ENCODE peak calls at places on chromosomes 5 and 9, in seven cellular contexts. One of them, this sample, is unnamed.

GRCh38 chr5:133423618-133424282 is 188.6 kb downstream of the FSTL4 start:
- DNase-seq in activated naive CD4-positive, alpha-beta T cell treated with anti-CD3 and anti-CD28 coated beads, Interleukin-2, amount 10 ng/mL, durations not matched to agents 7 days and 5 days: peak
- DNase-seq in HCEC 1CT: no peak
- DNase-seq in HT1080: peak
- DNase-seq in stimulated activated CD4-positive, alpha-beta T cell treated with anti-CD3 and anti-CD28 coated beads, Interleukin-15, amount 100 ng/mL, for 1 hour: peak
- DNase-seq in tibial nerve: peak
- DNase-seq in occipital lobe: no peak
- DNase-seq in this sample: no peak

GRCh38 chr9:98708933-98709911 is at the start of gene GABBR2:
- DNase-seq in HCEC 1CT: no peak
- DNase-seq in HT1080: no peak
- DNase-seq in tibial nerve: no peak
- DNase-seq in stimulated activated CD4-positive, alpha-beta T cell treated with anti-CD3 and anti-CD28 coated beads, Interleukin-15, amount 100 ng/mL, for 1 hour: no peak
- DNase-seq in activated naive CD4-positive, alpha-beta T cell treated with anti-CD3 and anti-CD28 coated beads, Interleukin-2, amount 10 ng/mL, durations not matched to agents 7 days and 5 days: no peak
- DNase-seq in occipital lobe: peak
- DNase-seq in this sample: no peak

GRCh38 chr9:88892729-88893128 is 98.5 kb upstream of the S1PR3 start:
- DNase-seq in HCEC 1CT: no peak
- DNase-seq in stimulated activated CD4-positive, alpha-beta T cell treated with anti-CD3 and anti-CD28 coated beads, Interleukin-15, amount 100 ng/mL, for 1 hour: no peak
- DNase-seq in HT1080: no peak
- DNase-seq in occipital lobe: no peak
- DNase-seq in activated naive CD4-positive, alpha-beta T cell treated with anti-CD3 and anti-CD28 coated beads, Interleukin-2, amount 10 ng/mL, durations not matched to agents 7 days and 5 days: no peak
- DNase-seq in tibial nerve: no peak
- DNase-seq in this sample: no peak

GRCh38 chr5:127373858-127374491 is 83.4 kb downstream of the MEGF10 start:
- DNase-seq in activated naive CD4-positive, alpha-beta T cell treated with anti-CD3 and anti-CD28 coated beads, Interleukin-2, amount 10 ng/mL, durations not matched to agents 7 days and 5 days: no peak
- DNase-seq in occipital lobe: no peak
- DNase-seq in stimulated activated CD4-positive, alpha-beta T cell treated with anti-CD3 and anti-CD28 coated beads, Interleukin-15, amount 100 ng/mL, for 1 hour: no peak
- DNase-seq in HT1080: peak
- DNase-seq in HCEC 1CT: no peak
- DNase-seq in tibial nerve: no peak
- DNase-seq in this sample: no peak

GRCh38 chr9:111016046-111017026 is 21.9 kb downstream of the LPAR1 start:
- DNase-seq in stimulated activated CD4-positive, alpha-beta T cell treated with anti-CD3 and anti-CD28 coated beads, Interleukin-15, amount 100 ng/mL, for 1 hour: no peak
- DNase-seq in HCEC 1CT: peak
- DNase-seq in HT1080: no peak
- DNase-seq in activated naive CD4-positive, alpha-beta T cell treated with anti-CD3 and anti-CD28 coated beads, Interleukin-2, amount 10 ng/mL, durations not matched to agents 7 days and 5 days: no peak
- DNase-seq in occipital lobe: no peak
- DNase-seq in tibial nerve: no peak
- DNase-seq in this sample: no peak

GRCh38 chr5:3186711-3187450 is 408.8 kb upstream of the IRX1 start:
- DNase-seq in tibial nerve: no peak
- DNase-seq in HCEC 1CT: no peak
- DNase-seq in stimulated activated CD4-positive, alpha-beta T cell treated with anti-CD3 and anti-CD28 coated beads, Interleukin-15, amount 100 ng/mL, for 1 hour: no peak
- DNase-seq in occipital lobe: no peak
- DNase-seq in activated naive CD4-positive, alpha-beta T cell treated with anti-CD3 and anti-CD28 coated beads, Interleukin-2, amount 10 ng/mL, durations not matched to agents 7 days and 5 days: no peak
- DNase-seq in HT1080: no peak
- DNase-seq in this sample: no peak

GRCh38 chr9:80410106-80410505 is 838.3 kb downstream of the TLE4 start:
- DNase-seq in occipital lobe: no peak
- DNase-seq in HT1080: no peak
- DNase-seq in tibial nerve: no peak
- DNase-seq in stimulated activated CD4-positive, alpha-beta T cell treated with anti-CD3 and anti-CD28 coated beads, Interleukin-15, amount 100 ng/mL, for 1 hour: no peak
- DNase-seq in HCEC 1CT: no peak
- DNase-seq in activated naive CD4-positive, alpha-beta T cell treated with anti-CD3 and anti-CD28 coated beads, Interleukin-2, amount 10 ng/mL, durations not matched to agents 7 days and 5 days: no peak
- DNase-seq in this sample: no peak

GRCh38 chr5:175123542-175123941 is 320.4 kb downstream of the DRD1 start:
- DNase-seq in HT1080: peak
- DNase-seq in activated naive CD4-positive, alpha-beta T cell treated with anti-CD3 and anti-CD28 coated beads, Interleukin-2, amount 10 ng/mL, durations not matched to agents 7 days and 5 days: no peak
- DNase-seq in HCEC 1CT: no peak
- DNase-seq in occipital lobe: no peak
- DNase-seq in stimulated activated CD4-positive, alpha-beta T cell treated with anti-CD3 and anti-CD28 coated beads, Interleukin-15, amount 100 ng/mL, for 1 hour: no peak
- DNase-seq in tibial nerve: no peak
- DNase-seq in this sample: no peak

GRCh38 chr9:134179595-134179917 is 15.2 kb upstream of the RNU6ATAC start:
- DNase-seq in tibial nerve: no peak
- DNase-seq in HCEC 1CT: no peak
- DNase-seq in activated naive CD4-positive, alpha-beta T cell treated with anti-CD3 and anti-CD28 coated beads, Interleukin-2, amount 10 ng/mL, durations not matched to agents 7 days and 5 days: no peak
- DNase-seq in stimulated activated CD4-positive, alpha-beta T cell treated with anti-CD3 and anti-CD28 coated beads, Interleukin-15, amount 100 ng/mL, for 1 hour: no peak
- DNase-seq in occipital lobe: no peak
- DNase-seq in HT1080: no peak
- DNase-seq in this sample: no peak

GRCh38 chr5:95562282-95562681 is 7.4 kb downstream of the ARSK start:
- DNase-seq in activated naive CD4-positive, alpha-beta T cell treated with anti-CD3 and anti-CD28 coated beads, Interleukin-2, amount 10 ng/mL, durations not matched to agents 7 days and 5 days: no peak
- DNase-seq in HCEC 1CT: no peak
- DNase-seq in tibial nerve: no peak
- DNase-seq in HT1080: no peak
- DNase-seq in stimulated activated CD4-positive, alpha-beta T cell treated with anti-CD3 and anti-CD28 coated beads, Interleukin-15, amount 100 ng/mL, for 1 hour: no peak
- DNase-seq in occipital lobe: no peak
- DNase-seq in this sample: no peak

GRCh38 chr5:146662229-146662628 is 146.2 kb upstream of the GPR151 start:
- DNase-seq in HCEC 1CT: no peak
- DNase-seq in tibial nerve: no peak
- DNase-seq in stimulated activated CD4-positive, alpha-beta T cell treated with anti-CD3 and anti-CD28 coated beads, Interleukin-15, amount 100 ng/mL, for 1 hour: no peak
- DNase-seq in HT1080: peak
- DNase-seq in occipital lobe: no peak
- DNase-seq in activated naive CD4-positive, alpha-beta T cell treated with anti-CD3 and anti-CD28 coated beads, Interleukin-2, amount 10 ng/mL, durations not matched to agents 7 days and 5 days: no peak
- DNase-seq in this sample: no peak

GRCh38 chr5:123819401-123819800 is 307.4 kb downstream of the CSNK1G3 start:
- DNase-seq in activated naive CD4-positive, alpha-beta T cell treated with anti-CD3 and anti-CD28 coated beads, Interleukin-2, amount 10 ng/mL, durations not matched to agents 7 days and 5 days: no peak
- DNase-seq in tibial nerve: no peak
- DNase-seq in HCEC 1CT: peak
- DNase-seq in stimulated activated CD4-positive, alpha-beta T cell treated with anti-CD3 and anti-CD28 coated beads, Interleukin-15, amount 100 ng/mL, for 1 hour: no peak
- DNase-seq in occipital lobe: no peak
- DNase-seq in HT1080: no peak
- DNase-seq in this sample: no peak

GRCh38 chr5:175021886-175022285 is 297.5 kb downstream of the MSX2 start:
- DNase-seq in activated naive CD4-positive, alpha-beta T cell treated with anti-CD3 and anti-CD28 coated beads, Interleukin-2, amount 10 ng/mL, durations not matched to agents 7 days and 5 days: no peak
- DNase-seq in HT1080: no peak
- DNase-seq in tibial nerve: no peak
- DNase-seq in HCEC 1CT: no peak
- DNase-seq in stimulated activated CD4-positive, alpha-beta T cell treated with anti-CD3 and anti-CD28 coated beads, Interleukin-15, amount 100 ng/mL, for 1 hour: no peak
- DNase-seq in occipital lobe: no peak
- DNase-seq in this sample: no peak

GRCh38 chr9:29038332-29038731 is 1465.1 kb upstream of the C9orf72 start:
- DNase-seq in activated naive CD4-positive, alpha-beta T cell treated with anti-CD3 and anti-CD28 coated beads, Interleukin-2, amount 10 ng/mL, durations not matched to agents 7 days and 5 days: no peak
- DNase-seq in HT1080: no peak
- DNase-seq in stimulated activated CD4-positive, alpha-beta T cell treated with anti-CD3 and anti-CD28 coated beads, Interleukin-15, amount 100 ng/mL, for 1 hour: no peak
- DNase-seq in HCEC 1CT: no peak
- DNase-seq in occipital lobe: no peak
- DNase-seq in tibial nerve: no peak
- DNase-seq in this sample: no peak

GRCh38 chr5:180026725-180027448 is 44.7 kb downstream of the RNF130 start:
- DNase-seq in tibial nerve: no peak
- DNase-seq in HCEC 1CT: no peak
- DNase-seq in occipital lobe: no peak
- DNase-seq in stimulated activated CD4-positive, alpha-beta T cell treated with anti-CD3 and anti-CD28 coated beads, Interleukin-15, amount 100 ng/mL, for 1 hour: no peak
- DNase-seq in activated naive CD4-positive, alpha-beta T cell treated with anti-CD3 and anti-CD28 coated beads, Interleukin-2, amount 10 ng/mL, durations not matched to agents 7 days and 5 days: no peak
- DNase-seq in HT1080: no peak
- DNase-seq in this sample: no peak

GRCh38 chr9:117815948-117816347 is 111.7 kb downstream of the TLR4 start:
- DNase-seq in occipital lobe: no peak
- DNase-seq in tibial nerve: no peak
- DNase-seq in HT1080: no peak
- DNase-seq in HCEC 1CT: no peak
- DNase-seq in stimulated activated CD4-positive, alpha-beta T cell treated with anti-CD3 and anti-CD28 coated beads, Interleukin-15, amount 100 ng/mL, for 1 hour: no peak
- DNase-seq in activated naive CD4-positive, alpha-beta T cell treated with anti-CD3 and anti-CD28 coated beads, Interleukin-2, amount 10 ng/mL, durations not matched to agents 7 days and 5 days: no peak
- DNase-seq in this sample: no peak

GRCh38 chr5:61320860-61321259 is 11.2 kb upstream of the ZSWIM6 start:
- DNase-seq in activated naive CD4-positive, alpha-beta T cell treated with anti-CD3 and anti-CD28 coated beads, Interleukin-2, amount 10 ng/mL, durations not matched to agents 7 days and 5 days: no peak
- DNase-seq in HCEC 1CT: no peak
- DNase-seq in HT1080: no peak
- DNase-seq in tibial nerve: no peak
- DNase-seq in stimulated activated CD4-positive, alpha-beta T cell treated with anti-CD3 and anti-CD28 coated beads, Interleukin-15, amount 100 ng/mL, for 1 hour: no peak
- DNase-seq in occipital lobe: no peak
- DNase-seq in this sample: no peak

GRCh38 chr9:78130004-78130403 is 98.4 kb upstream of the GNAQ start:
- DNase-seq in HCEC 1CT: no peak
- DNase-seq in occipital lobe: peak
- DNase-seq in tibial nerve: no peak
- DNase-seq in stimulated activated CD4-positive, alpha-beta T cell treated with anti-CD3 and anti-CD28 coated beads, Interleukin-15, amount 100 ng/mL, for 1 hour: no peak
- DNase-seq in activated naive CD4-positive, alpha-beta T cell treated with anti-CD3 and anti-CD28 coated beads, Interleukin-2, amount 10 ng/mL, durations not matched to agents 7 days and 5 days: no peak
- DNase-seq in HT1080: peak
- DNase-seq in this sample: no peak

GRCh38 chr5:96024683-96025475 is 63.2 kb upstream of the ELL2 start:
- DNase-seq in activated naive CD4-positive, alpha-beta T cell treated with anti-CD3 and anti-CD28 coated beads, Interleukin-2, amount 10 ng/mL, durations not matched to agents 7 days and 5 days: no peak
- DNase-seq in occipital lobe: no peak
- DNase-seq in HT1080: no peak
- DNase-seq in stimulated activated CD4-positive, alpha-beta T cell treated with anti-CD3 and anti-CD28 coated beads, Interleukin-15, amount 100 ng/mL, for 1 hour: no peak
- DNase-seq in HCEC 1CT: no peak
- DNase-seq in tibial nerve: no peak
- DNase-seq in this sample: no peak

GRCh38 chr9:135070964-135071735 is 16.3 kb upstream of the OLFM1 start:
- DNase-seq in tibial nerve: no peak
- DNase-seq in occipital lobe: no peak
- DNase-seq in stimulated activated CD4-positive, alpha-beta T cell treated with anti-CD3 and anti-CD28 coated beads, Interleukin-15, amount 100 ng/mL, for 1 hour: no peak
- DNase-seq in activated naive CD4-positive, alpha-beta T cell treated with anti-CD3 and anti-CD28 coated beads, Interleukin-2, amount 10 ng/mL, durations not matched to agents 7 days and 5 days: no peak
- DNase-seq in HCEC 1CT: no peak
- DNase-seq in HT1080: no peak
- DNase-seq in this sample: no peak

GRCh38 chr9:133066181-133066983 is 4.6 kb downstream of the CEL start:
- DNase-seq in occipital lobe: no peak
- DNase-seq in tibial nerve: no peak
- DNase-seq in HT1080: no peak
- DNase-seq in activated naive CD4-positive, alpha-beta T cell treated with anti-CD3 and anti-CD28 coated beads, Interleukin-2, amount 10 ng/mL, durations not matched to agents 7 days and 5 days: no peak
- DNase-seq in stimulated activated CD4-positive, alpha-beta T cell treated with anti-CD3 and anti-CD28 coated beads, Interleukin-15, amount 100 ng/mL, for 1 hour: no peak
- DNase-seq in HCEC 1CT: no peak
- DNase-seq in this sample: no peak

GRCh38 chr9:99472916-99473245 is 250.8 kb downstream of the SEC61B start:
- DNase-seq in activated naive CD4-positive, alpha-beta T cell treated with anti-CD3 and anti-CD28 coated beads, Interleukin-2, amount 10 ng/mL, durations not matched to agents 7 days and 5 days: no peak
- DNase-seq in HT1080: no peak
- DNase-seq in HCEC 1CT: no peak
- DNase-seq in stimulated activated CD4-positive, alpha-beta T cell treated with anti-CD3 and anti-CD28 coated beads, Interleukin-15, amount 100 ng/mL, for 1 hour: no peak
- DNase-seq in occipital lobe: no peak
- DNase-seq in tibial nerve: no peak
- DNase-seq in this sample: no peak

GRCh38 chr5:127192836-127193341 is 97.7 kb upstream of the MEGF10 start:
- DNase-seq in activated naive CD4-positive, alpha-beta T cell treated with anti-CD3 and anti-CD28 coated beads, Interleukin-2, amount 10 ng/mL, durations not matched to agents 7 days and 5 days: no peak
- DNase-seq in HT1080: no peak
- DNase-seq in HCEC 1CT: no peak
- DNase-seq in tibial nerve: no peak
- DNase-seq in occipital lobe: no peak
- DNase-seq in stimulated activated CD4-positive, alpha-beta T cell treated with anti-CD3 and anti-CD28 coated beads, Interleukin-15, amount 100 ng/mL, for 1 hour: no peak
- DNase-seq in this sample: no peak

GRCh38 chr5:16350816-16351215 is 114.8 kb downstream of the ZNF622 start:
- DNase-seq in occipital lobe: no peak
- DNase-seq in stimulated activated CD4-positive, alpha-beta T cell treated with anti-CD3 and anti-CD28 coated beads, Interleukin-15, amount 100 ng/mL, for 1 hour: no peak
- DNase-seq in activated naive CD4-positive, alpha-beta T cell treated with anti-CD3 and anti-CD28 coated beads, Interleukin-2, amount 10 ng/mL, durations not matched to agents 7 days and 5 days: no peak
- DNase-seq in HCEC 1CT: no peak
- DNase-seq in HT1080: no peak
- DNase-seq in tibial nerve: no peak
- DNase-seq in this sample: no peak

GRCh38 chr5:78985407-78986223 is 505 bp upstream of the ARSB start:
- DNase-seq in occipital lobe: peak
- DNase-seq in activated naive CD4-positive, alpha-beta T cell treated with anti-CD3 and anti-CD28 coated beads, Interleukin-2, amount 10 ng/mL, durations not matched to agents 7 days and 5 days: peak
- DNase-seq in stimulated activated CD4-positive, alpha-beta T cell treated with anti-CD3 and anti-CD28 coated beads, Interleukin-15, amount 100 ng/mL, for 1 hour: peak
- DNase-seq in HCEC 1CT: peak
- DNase-seq in HT1080: peak
- DNase-seq in tibial nerve: no peak
- DNase-seq in this sample: no peak

GRCh38 chr9:35606726-35607125 is 1.7 kb downstream of the TESK1 start:
- DNase-seq in activated naive CD4-positive, alpha-beta T cell treated with anti-CD3 and anti-CD28 coated beads, Interleukin-2, amount 10 ng/mL, durations not matched to agents 7 days and 5 days: no peak
- DNase-seq in HT1080: no peak
- DNase-seq in stimulated activated CD4-positive, alpha-beta T cell treated with anti-CD3 and anti-CD28 coated beads, Interleukin-15, amount 100 ng/mL, for 1 hour: no peak
- DNase-seq in occipital lobe: no peak
- DNase-seq in HCEC 1CT: no peak
- DNase-seq in tibial nerve: no peak
- DNase-seq in this sample: no peak

GRCh38 chr9:20599195-20599594 is 23.1 kb downstream of the MLLT3 start:
- DNase-seq in HCEC 1CT: peak
- DNase-seq in stimulated activated CD4-positive, alpha-beta T cell treated with anti-CD3 and anti-CD28 coated beads, Interleukin-15, amount 100 ng/mL, for 1 hour: no peak
- DNase-seq in activated naive CD4-positive, alpha-beta T cell treated with anti-CD3 and anti-CD28 coated beads, Interleukin-2, amount 10 ng/mL, durations not matched to agents 7 days and 5 days: no peak
- DNase-seq in tibial nerve: no peak
- DNase-seq in HT1080: no peak
- DNase-seq in occipital lobe: no peak
- DNase-seq in this sample: no peak

GRCh38 chr9:95080961-95081658 is 236.4 kb downstream of the FANCC start:
- DNase-seq in tibial nerve: no peak
- DNase-seq in stimulated activated CD4-positive, alpha-beta T cell treated with anti-CD3 and anti-CD28 coated beads, Interleukin-15, amount 100 ng/mL, for 1 hour: no peak
- DNase-seq in occipital lobe: peak
- DNase-seq in HT1080: no peak
- DNase-seq in activated naive CD4-positive, alpha-beta T cell treated with anti-CD3 and anti-CD28 coated beads, Interleukin-2, amount 10 ng/mL, durations not matched to agents 7 days and 5 days: no peak
- DNase-seq in HCEC 1CT: no peak
- DNase-seq in this sample: no peak

GRCh38 chr5:135498662-135498995 is 37.1 kb downstream of the NEUROG1 start:
- DNase-seq in HT1080: no peak
- DNase-seq in HCEC 1CT: no peak
- DNase-seq in occipital lobe: no peak
- DNase-seq in stimulated activated CD4-positive, alpha-beta T cell treated with anti-CD3 and anti-CD28 coated beads, Interleukin-15, amount 100 ng/mL, for 1 hour: no peak
- DNase-seq in tibial nerve: no peak
- DNase-seq in activated naive CD4-positive, alpha-beta T cell treated with anti-CD3 and anti-CD28 coated beads, Interleukin-2, amount 10 ng/mL, durations not matched to agents 7 days and 5 days: no peak
- DNase-seq in this sample: no peak

GRCh38 chr9:99173570-99174504 is 47.9 kb downstream of the ALG2 start:
- DNase-seq in tibial nerve: no peak
- DNase-seq in occipital lobe: no peak
- DNase-seq in HCEC 1CT: no peak
- DNase-seq in activated naive CD4-positive, alpha-beta T cell treated with anti-CD3 and anti-CD28 coated beads, Interleukin-2, amount 10 ng/mL, durations not matched to agents 7 days and 5 days: no peak
- DNase-seq in stimulated activated CD4-positive, alpha-beta T cell treated with anti-CD3 and anti-CD28 coated beads, Interleukin-15, amount 100 ng/mL, for 1 hour: no peak
- DNase-seq in HT1080: peak
- DNase-seq in this sample: no peak

GRCh38 chr9:35518981-35519679 is 29.2 kb downstream of the RUSC2 start:
- DNase-seq in occipital lobe: no peak
- DNase-seq in stimulated activated CD4-positive, alpha-beta T cell treated with anti-CD3 and anti-CD28 coated beads, Interleukin-15, amount 100 ng/mL, for 1 hour: no peak
- DNase-seq in activated naive CD4-positive, alpha-beta T cell treated with anti-CD3 and anti-CD28 coated beads, Interleukin-2, amount 10 ng/mL, durations not matched to agents 7 days and 5 days: no peak
- DNase-seq in tibial nerve: no peak
- DNase-seq in HCEC 1CT: peak
- DNase-seq in HT1080: peak
- DNase-seq in this sample: no peak

GRCh38 chr5:157485811-157486739 is 26.1 kb downstream of the NIPAL4 start:
- DNase-seq in HT1080: no peak
- DNase-seq in tibial nerve: no peak
- DNase-seq in HCEC 1CT: no peak
- DNase-seq in stimulated activated CD4-positive, alpha-beta T cell treated with anti-CD3 and anti-CD28 coated beads, Interleukin-15, amount 100 ng/mL, for 1 hour: no peak
- DNase-seq in activated naive CD4-positive, alpha-beta T cell treated with anti-CD3 and anti-CD28 coated beads, Interleukin-2, amount 10 ng/mL, durations not matched to agents 7 days and 5 days: peak
- DNase-seq in occipital lobe: no peak
- DNase-seq in this sample: no peak

GRCh38 chr5:6404129-6404528 is 25.8 kb upstream of the MED10 start:
- DNase-seq in HT1080: peak
- DNase-seq in occipital lobe: no peak
- DNase-seq in HCEC 1CT: peak
- DNase-seq in activated naive CD4-positive, alpha-beta T cell treated with anti-CD3 and anti-CD28 coated beads, Interleukin-2, amount 10 ng/mL, durations not matched to agents 7 days and 5 days: no peak
- DNase-seq in tibial nerve: no peak
- DNase-seq in stimulated activated CD4-positive, alpha-beta T cell treated with anti-CD3 and anti-CD28 coated beads, Interleukin-15, amount 100 ng/mL, for 1 hour: no peak
- DNase-seq in this sample: no peak

GRCh38 chr9:106707722-106708121 is 155.2 kb upstream of the ZNF462 start:
- DNase-seq in HCEC 1CT: no peak
- DNase-seq in occipital lobe: no peak
- DNase-seq in HT1080: no peak
- DNase-seq in tibial nerve: no peak
- DNase-seq in stimulated activated CD4-positive, alpha-beta T cell treated with anti-CD3 and anti-CD28 coated beads, Interleukin-15, amount 100 ng/mL, for 1 hour: no peak
- DNase-seq in activated naive CD4-positive, alpha-beta T cell treated with anti-CD3 and anti-CD28 coated beads, Interleukin-2, amount 10 ng/mL, durations not matched to agents 7 days and 5 days: no peak
- DNase-seq in this sample: no peak

GRCh38 chr5:113090336-113091106 is 113.9 kb downstream of the DCP2 start:
- DNase-seq in stimulated activated CD4-positive, alpha-beta T cell treated with anti-CD3 and anti-CD28 coated beads, Interleukin-15, amount 100 ng/mL, for 1 hour: no peak
- DNase-seq in HCEC 1CT: no peak
- DNase-seq in tibial nerve: no peak
- DNase-seq in activated naive CD4-positive, alpha-beta T cell treated with anti-CD3 and anti-CD28 coated beads, Interleukin-2, amount 10 ng/mL, durations not matched to agents 7 days and 5 days: no peak
- DNase-seq in occipital lobe: no peak
- DNase-seq in HT1080: no peak
- DNase-seq in this sample: no peak

GRCh38 chr5:93635991-93636390 is 53.0 kb downstream of the NR2F1 start:
- DNase-seq in HCEC 1CT: no peak
- DNase-seq in activated naive CD4-positive, alpha-beta T cell treated with anti-CD3 and anti-CD28 coated beads, Interleukin-2, amount 10 ng/mL, durations not matched to agents 7 days and 5 days: no peak
- DNase-seq in stimulated activated CD4-positive, alpha-beta T cell treated with anti-CD3 and anti-CD28 coated beads, Interleukin-15, amount 100 ng/mL, for 1 hour: no peak
- DNase-seq in HT1080: no peak
- DNase-seq in tibial nerve: no peak
- DNase-seq in occipital lobe: no peak
- DNase-seq in this sample: no peak

GRCh38 chr9:72305102-72305546 is 59.9 kb downstream of the ZFAND5 start:
- DNase-seq in activated naive CD4-positive, alpha-beta T cell treated with anti-CD3 and anti-CD28 coated beads, Interleukin-2, amount 10 ng/mL, durations not matched to agents 7 days and 5 days: peak
- DNase-seq in stimulated activated CD4-positive, alpha-beta T cell treated with anti-CD3 and anti-CD28 coated beads, Interleukin-15, amount 100 ng/mL, for 1 hour: no peak
- DNase-seq in tibial nerve: no peak
- DNase-seq in HT1080: peak
- DNase-seq in HCEC 1CT: peak
- DNase-seq in occipital lobe: no peak
- DNase-seq in this sample: peak

This sample was measured in cortex of kidney.